ENCODE peak calls at places on chromosomes 6 and 20, in eight cellular contexts. One of them, this sample, is unnamed.

GRCh38 chr20:20491110-20491783 is 123.3 kb downstream of the INSM1 start:
- DNase-seq in PC-9: no peak
- DNase-seq in activated gamma-delta T cell: no peak
- DNase-seq in OCI-LY7: no peak
- DNase-seq in cardiac muscle cell: peak
- DNase-seq in upper lobe of right lung: no peak
- DNase-seq in endothelial cell of umbilical vein: peak
- DNase-seq in frontal cortex: no peak
- DNase-seq in this sample: no peak

GRCh38 chr6:99369533-99369932 is 20.1 kb upstream of the FAXC start:
- DNase-seq in cardiac muscle cell: no peak
- DNase-seq in upper lobe of right lung: no peak
- DNase-seq in activated gamma-delta T cell: no peak
- DNase-seq in PC-9: no peak
- DNase-seq in endothelial cell of umbilical vein: no peak
- DNase-seq in frontal cortex: no peak
- DNase-seq in OCI-LY7: no peak
- DNase-seq in this sample: no peak

GRCh38 chr6:14781707-14782306 is 464.1 kb upstream of the JARID2 start:
- DNase-seq in OCI-LY7: no peak
- DNase-seq in endothelial cell of umbilical vein: no peak
- DNase-seq in cardiac muscle cell: no peak
- DNase-seq in frontal cortex: no peak
- DNase-seq in upper lobe of right lung: no peak
- DNase-seq in activated gamma-delta T cell: no peak
- DNase-seq in PC-9: no peak
- DNase-seq in this sample: no peak

GRCh38 chr20:50200482-50201104 is 10.0 kb downstream of the CEBPB start:
- DNase-seq in OCI-LY7: no peak
- DNase-seq in upper lobe of right lung: no peak
- DNase-seq in endothelial cell of umbilical vein: no peak
- DNase-seq in frontal cortex: no peak
- DNase-seq in cardiac muscle cell: no peak
- DNase-seq in PC-9: peak
- DNase-seq in activated gamma-delta T cell: no peak
- DNase-seq in this sample: no peak

GRCh38 chr6:20058912-20059311 is 153.4 kb downstream of the MBOAT1 start:
- DNase-seq in upper lobe of right lung: no peak
- DNase-seq in endothelial cell of umbilical vein: no peak
- DNase-seq in activated gamma-delta T cell: no peak
- DNase-seq in frontal cortex: no peak
- DNase-seq in OCI-LY7: no peak
- DNase-seq in cardiac muscle cell: no peak
- DNase-seq in PC-9: no peak
- DNase-seq in this sample: no peak

GRCh38 chr6:37053683-37054082 is 48.2 kb downstream of the FGD2 start:
- DNase-seq in activated gamma-delta T cell: no peak
- DNase-seq in frontal cortex: no peak
- DNase-seq in OCI-LY7: no peak
- DNase-seq in upper lobe of right lung: no peak
- DNase-seq in endothelial cell of umbilical vein: no peak
- DNase-seq in PC-9: no peak
- DNase-seq in cardiac muscle cell: no peak
- DNase-seq in this sample: no peak

GRCh38 chr6:166167801-166168615 is at the start of gene TBXT:
- DNase-seq in activated gamma-delta T cell: no peak
- DNase-seq in frontal cortex: no peak
- DNase-seq in cardiac muscle cell: peak
- DNase-seq in endothelial cell of umbilical vein: no peak
- DNase-seq in OCI-LY7: peak
- DNase-seq in PC-9: no peak
- DNase-seq in upper lobe of right lung: no peak
- DNase-seq in this sample: no peak

GRCh38 chr20:59413326-59413865 is 113.0 kb downstream of the EDN3 start:
- DNase-seq in activated gamma-delta T cell: no peak
- DNase-seq in endothelial cell of umbilical vein: no peak
- DNase-seq in OCI-LY7: no peak
- DNase-seq in frontal cortex: no peak
- DNase-seq in cardiac muscle cell: no peak
- DNase-seq in PC-9: no peak
- DNase-seq in upper lobe of right lung: no peak
- DNase-seq in this sample: no peak

GRCh38 chr6:3381233-3382065 is 75.4 kb downstream of the SLC22A23 start:
- DNase-seq in frontal cortex: no peak
- DNase-seq in OCI-LY7: no peak
- DNase-seq in activated gamma-delta T cell: no peak
- DNase-seq in PC-9: no peak
- DNase-seq in endothelial cell of umbilical vein: no peak
- DNase-seq in upper lobe of right lung: no peak
- DNase-seq in cardiac muscle cell: peak
- DNase-seq in this sample: no peak

This sample was measured in RPMI7951.